ENCODE peak calls at places on chromosomes 5 and 9, in four cellular contexts. One of them, this sample, is unnamed.

GRCh38 chr9:14309403-14309802 is 4.5 kb downstream of the NFIB start:
- DNase-seq in kidney: no peak
- DNase-seq in right atrium auricular region: no peak
- DNase-seq in stomach: no peak
- DNase-seq in this sample: no peak

GRCh38 chr9:129886226-129887174 is 51.2 kb downstream of the USP20 start:
- DNase-seq in kidney: peak
- DNase-seq in stomach: no peak
- DNase-seq in right atrium auricular region: no peak
- DNase-seq in this sample: no peak

GRCh38 chr5:61991426-61991825 is 314.6 kb upstream of the KIF2A start:
- DNase-seq in stomach: no peak
- DNase-seq in right atrium auricular region: no peak
- DNase-seq in kidney: no peak
- DNase-seq in this sample: no peak

GRCh38 chr9:64773491-64773931 is 511.5 kb downstream of the FOXD4L5 start:
- DNase-seq in kidney: peak
- DNase-seq in right atrium auricular region: no peak
- DNase-seq in stomach: peak
- DNase-seq in this sample: peak

GRCh38 chr5:128201065-128201926 is 117.7 kb downstream of the SLC12A2 start:
- DNase-seq in stomach: peak
- DNase-seq in kidney: peak
- DNase-seq in right atrium auricular region: peak
- DNase-seq in this sample: peak

GRCh38 chr5:63613430-63613829 is 348.8 kb downstream of the HTR1A start:
- DNase-seq in right atrium auricular region: no peak
- DNase-seq in kidney: no peak
- DNase-seq in stomach: no peak
- DNase-seq in this sample: no peak

GRCh38 chr9:124520206-124520596 is 13.0 kb upstream of the NR5A1 start:
- DNase-seq in right atrium auricular region: no peak
- DNase-seq in kidney: no peak
- DNase-seq in stomach: no peak
- DNase-seq in this sample: no peak

GRCh38 chr5:151068571-151069197 is 12.2 kb downstream of the TNIP1 start:
- DNase-seq in stomach: no peak
- DNase-seq in right atrium auricular region: no peak
- DNase-seq in kidney: no peak
- DNase-seq in this sample: no peak

GRCh38 chr9:755454-756381 is 85.8 kb upstream of the DMRT1 start:
- DNase-seq in right atrium auricular region: peak
- DNase-seq in kidney: no peak
- DNase-seq in stomach: no peak
- DNase-seq in this sample: no peak

GRCh38 chr9:82302968-82303655 is 314.5 kb downstream of the SPATA31D1 start:
- DNase-seq in right atrium auricular region: no peak
- DNase-seq in stomach: no peak
- DNase-seq in kidney: no peak
- DNase-seq in this sample: no peak
- TF ChIP-seq CTCF in right atrium auricular region: no peak
- TF ChIP-seq CTCF in stomach: no peak
- TF ChIP-seq CTCF in kidney: no peak
- TF ChIP-seq CTCF in this sample: no peak

GRCh38 chr9:27527702-27528277 is 1.8 kb downstream of the MOB3B start:
- DNase-seq in stomach: no peak
- DNase-seq in right atrium auricular region: no peak
- DNase-seq in kidney: no peak
- DNase-seq in this sample: no peak
- TF ChIP-seq CTCF in stomach: no peak
- TF ChIP-seq CTCF in right atrium auricular region: no peak
- TF ChIP-seq CTCF in kidney: no peak
- TF ChIP-seq CTCF in this sample: no peak

GRCh38 chr5:177300971-177301370 is 2.5 kb downstream of the RAB24 start:
- DNase-seq in kidney: no peak
- DNase-seq in right atrium auricular region: no peak
- DNase-seq in stomach: no peak
- DNase-seq in this sample: no peak

GRCh38 chr5:177303925-177304391 is 359 bp downstream of the PRELID1 start:
- DNase-seq in stomach: no peak
- DNase-seq in kidney: no peak
- DNase-seq in right atrium auricular region: no peak
- DNase-seq in this sample: no peak

GRCh38 chr5:177303121-177303924 is at the start of the genes PRELID1 and RAB24:
- DNase-seq in kidney: peak
- DNase-seq in stomach: peak
- DNase-seq in right atrium auricular region: peak
- DNase-seq in this sample: peak

GRCh38 chr5:177301503-177302165 is 1.9 kb downstream of the RAB24 start:
- DNase-seq in right atrium auricular region: no peak
- DNase-seq in stomach: peak
- DNase-seq in kidney: peak
- DNase-seq in this sample: peak

DNA sequence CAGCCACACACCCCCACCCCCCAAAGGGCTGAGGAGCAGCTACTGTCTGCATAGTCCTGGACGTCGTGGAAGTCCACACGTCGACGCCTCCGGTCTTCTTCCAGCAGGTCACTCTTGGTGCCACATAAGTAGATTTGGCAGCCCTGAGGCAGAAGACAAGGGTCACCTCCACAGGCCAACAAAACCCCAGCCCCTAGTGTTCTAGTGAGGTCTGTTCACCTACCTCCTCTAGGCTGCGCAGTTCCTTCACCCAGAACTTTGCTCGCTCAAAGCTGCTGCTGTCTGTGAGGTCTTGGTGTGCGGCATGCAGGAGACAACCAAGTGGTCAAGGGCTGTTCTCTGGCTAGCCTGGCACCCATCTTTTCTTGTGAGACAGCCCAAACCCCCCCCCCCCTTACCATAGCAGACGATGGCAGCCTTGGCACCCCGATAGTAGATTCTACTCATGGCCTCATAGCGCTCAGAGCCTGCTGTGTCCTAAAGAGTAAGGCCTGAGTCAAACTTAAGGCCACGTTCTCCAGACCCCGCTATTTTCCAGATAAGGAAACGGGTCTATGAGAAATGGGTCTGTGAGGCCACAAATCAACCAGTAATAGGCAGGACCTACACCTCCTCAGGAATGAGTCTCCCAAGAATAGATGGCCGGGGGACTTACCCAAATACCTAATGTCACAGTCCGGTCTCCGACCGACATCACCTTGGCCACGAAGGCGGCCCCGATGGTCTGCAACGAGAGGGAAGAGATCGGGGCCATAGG is 987 bp downstream of the RAB24 start:
- DNase-seq in kidney: no peak
- DNase-seq in right atrium auricular region: peak
- DNase-seq in stomach: no peak
- DNase-seq in this sample: no peak
- TF ChIP-seq CTCF in kidney: peak
- TF ChIP-seq CTCF in right atrium auricular region: no peak
- TF ChIP-seq CTCF in stomach: no peak
- TF ChIP-seq CTCF in this sample: peak

DNA sequence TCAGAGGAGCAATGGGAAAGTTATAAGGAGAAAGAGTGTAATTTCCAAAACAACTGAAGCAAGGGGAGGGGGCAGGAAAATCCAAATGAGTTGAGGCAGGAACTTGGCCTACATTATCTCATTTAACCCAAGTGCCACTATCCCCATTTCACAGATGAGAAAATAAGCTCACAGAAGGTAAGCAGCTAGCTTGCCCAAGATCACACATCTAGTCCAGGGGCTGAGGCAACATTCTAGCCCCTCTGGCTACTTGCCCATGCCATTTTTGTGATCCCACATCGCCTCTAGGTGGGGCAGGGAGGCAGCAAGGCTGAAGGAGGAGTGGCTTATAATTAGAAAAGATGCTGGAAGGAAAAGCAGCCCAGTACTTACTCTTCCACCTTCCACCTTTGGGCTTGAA is 2.6 kb upstream of the PSIP1 start:
- DNase-seq in kidney: no peak
- DNase-seq in right atrium auricular region: no peak
- DNase-seq in stomach: no peak
- DNase-seq in this sample: no peak
- TF ChIP-seq CTCF in kidney: no peak
- TF ChIP-seq CTCF in right atrium auricular region: no peak
- TF ChIP-seq CTCF in stomach: no peak
- TF ChIP-seq CTCF in this sample: peak

GRCh38 chr9:89605181-89606048 is 603 bp downstream of the GADD45G start:
- DNase-seq in kidney: peak
- DNase-seq in right atrium auricular region: peak
- DNase-seq in stomach: peak
- DNase-seq in this sample: peak
- TF ChIP-seq CTCF in kidney: no peak
- TF ChIP-seq CTCF in right atrium auricular region: no peak
- TF ChIP-seq CTCF in stomach: peak
- TF ChIP-seq CTCF in this sample: no peak